ENCODE peak calls at places on chromosomes 4 and X, in seven cellular contexts. One of them, this sample, is unnamed.

GRCh38 chrX:97367149-97367548 is 483.4 kb downstream of the RPA4 start:
- DNase-seq in endothelial cell: no peak
- DNase-seq in BE2C: no peak
- DNase-seq in GM13976: no peak
- DNase-seq in mesothelial cell of epicardium: no peak
- DNase-seq in WERI-Rb-1: no peak
- DNase-seq in astrocyte of the spinal cord: peak
- DNase-seq in this sample: no peak

GRCh38 chr4:24364852-24365251 is 219.5 kb downstream of the DHX15 start:
- DNase-seq in BE2C: no peak
- DNase-seq in GM13976: no peak
- DNase-seq in astrocyte of the spinal cord: no peak
- DNase-seq in endothelial cell: no peak
- DNase-seq in WERI-Rb-1: no peak
- DNase-seq in mesothelial cell of epicardium: no peak
- DNase-seq in this sample: no peak

GRCh38 chr4:8742546-8742945 is 129.1 kb downstream of the HMX1 start:
- DNase-seq in WERI-Rb-1: no peak
- DNase-seq in endothelial cell: no peak
- DNase-seq in BE2C: no peak
- DNase-seq in GM13976: no peak
- DNase-seq in mesothelial cell of epicardium: no peak
- DNase-seq in astrocyte of the spinal cord: no peak
- DNase-seq in this sample: no peak

GRCh38 chrX:118528089-118528753 is 32.6 kb downstream of the DOCK11 start:
- DNase-seq in WERI-Rb-1: no peak
- DNase-seq in endothelial cell: no peak
- DNase-seq in mesothelial cell of epicardium: no peak
- DNase-seq in GM13976: peak
- DNase-seq in BE2C: no peak
- DNase-seq in astrocyte of the spinal cord: no peak
- DNase-seq in this sample: no peak

GRCh38 chr4:6222761-6223292 is 22.5 kb upstream of the JAKMIP1 start:
- DNase-seq in GM13976: no peak
- DNase-seq in WERI-Rb-1: no peak
- DNase-seq in BE2C: peak
- DNase-seq in mesothelial cell of epicardium: peak
- DNase-seq in endothelial cell: peak
- DNase-seq in astrocyte of the spinal cord: no peak
- DNase-seq in this sample: peak

GRCh38 chrX:429266-429825 is 42.6 kb upstream of the PPP2R3B start:
- DNase-seq in mesothelial cell of epicardium: no peak
- DNase-seq in BE2C: no peak
- DNase-seq in WERI-Rb-1: no peak
- DNase-seq in astrocyte of the spinal cord: no peak
- DNase-seq in GM13976: no peak
- DNase-seq in endothelial cell: no peak
- DNase-seq in this sample: no peak

GRCh38 chr4:3701271-3702083 is 64.7 kb upstream of the ADRA2C start:
- DNase-seq in WERI-Rb-1: no peak
- DNase-seq in GM13976: no peak
- DNase-seq in astrocyte of the spinal cord: no peak
- DNase-seq in BE2C: no peak
- DNase-seq in endothelial cell: no peak
- DNase-seq in mesothelial cell of epicardium: no peak
- DNase-seq in this sample: no peak

GRCh38 chrX:118325453-118325852 is 20.5 kb upstream of the WDR44 start:
- DNase-seq in astrocyte of the spinal cord: peak
- DNase-seq in GM13976: peak
- DNase-seq in WERI-Rb-1: no peak
- DNase-seq in BE2C: no peak
- DNase-seq in endothelial cell: no peak
- DNase-seq in mesothelial cell of epicardium: no peak
- DNase-seq in this sample: no peak

GRCh38 chrX:41723305-41723704 is 676 bp upstream of the GPR82 start:
- DNase-seq in endothelial cell: no peak
- DNase-seq in WERI-Rb-1: no peak
- DNase-seq in astrocyte of the spinal cord: no peak
- DNase-seq in BE2C: no peak
- DNase-seq in GM13976: no peak
- DNase-seq in mesothelial cell of epicardium: no peak
- DNase-seq in this sample: no peak

GRCh38 chr4:180377741-180378140 is 1865.5 kb upstream of the TENM3 start:
- DNase-seq in GM13976: no peak
- DNase-seq in WERI-Rb-1: no peak
- DNase-seq in astrocyte of the spinal cord: peak
- DNase-seq in mesothelial cell of epicardium: no peak
- DNase-seq in endothelial cell: no peak
- DNase-seq in BE2C: no peak
- DNase-seq in this sample: no peak

GRCh38 chr4:71304289-71304850 is 34.5 kb upstream of the SLC4A4 start:
- DNase-seq in WERI-Rb-1: no peak
- DNase-seq in astrocyte of the spinal cord: no peak
- DNase-seq in BE2C: no peak
- DNase-seq in GM13976: no peak
- DNase-seq in endothelial cell: no peak
- DNase-seq in mesothelial cell of epicardium: no peak
- DNase-seq in this sample: no peak

GRCh38 chr4:128521634-128522253 is 234.1 kb upstream of the PGRMC2 start:
- DNase-seq in BE2C: no peak
- DNase-seq in endothelial cell: no peak
- DNase-seq in GM13976: no peak
- DNase-seq in WERI-Rb-1: no peak
- DNase-seq in mesothelial cell of epicardium: no peak
- DNase-seq in astrocyte of the spinal cord: peak
- DNase-seq in this sample: no peak

GRCh38 chr4:112523764-112524505 is 8.0 kb upstream of the NEUROG2 start:
- DNase-seq in endothelial cell: peak
- DNase-seq in astrocyte of the spinal cord: no peak
- DNase-seq in BE2C: peak
- DNase-seq in WERI-Rb-1: peak
- DNase-seq in GM13976: peak
- DNase-seq in mesothelial cell of epicardium: peak
- DNase-seq in this sample: peak

GRCh38 chrX:149867488-149867887 is 13.5 kb upstream of the MAGEA8 start:
- DNase-seq in WERI-Rb-1: no peak
- DNase-seq in mesothelial cell of epicardium: no peak
- DNase-seq in GM13976: no peak
- DNase-seq in endothelial cell: no peak
- DNase-seq in astrocyte of the spinal cord: no peak
- DNase-seq in BE2C: no peak
- DNase-seq in this sample: no peak

GRCh38 chr4:102780476-102781144 is 19.8 kb upstream of the MANBA start:
- DNase-seq in astrocyte of the spinal cord: no peak
- DNase-seq in BE2C: no peak
- DNase-seq in WERI-Rb-1: no peak
- DNase-seq in endothelial cell: no peak
- DNase-seq in GM13976: no peak
- DNase-seq in mesothelial cell of epicardium: no peak
- DNase-seq in this sample: no peak

GRCh38 chr4:83266689-83267088 is 17.9 kb downstream of the COQ2 start:
- DNase-seq in astrocyte of the spinal cord: no peak
- DNase-seq in BE2C: no peak
- DNase-seq in endothelial cell: no peak
- DNase-seq in GM13976: no peak
- DNase-seq in mesothelial cell of epicardium: no peak
- DNase-seq in WERI-Rb-1: no peak
- DNase-seq in this sample: no peak

GRCh38 chrX:29693912-29694311 is 521.5 kb upstream of the MAGEB2 start:
- DNase-seq in GM13976: no peak
- DNase-seq in WERI-Rb-1: no peak
- DNase-seq in endothelial cell: no peak
- DNase-seq in astrocyte of the spinal cord: no peak
- DNase-seq in mesothelial cell of epicardium: no peak
- DNase-seq in BE2C: no peak
- DNase-seq in this sample: no peak

GRCh38 chrX:32571579-32571978 is 639.8 kb downstream of the DMD start:
- DNase-seq in mesothelial cell of epicardium: no peak
- DNase-seq in endothelial cell: no peak
- DNase-seq in astrocyte of the spinal cord: no peak
- DNase-seq in BE2C: no peak
- DNase-seq in GM13976: no peak
- DNase-seq in WERI-Rb-1: no peak
- DNase-seq in this sample: no peak

GRCh38 chrX:119692241-119693031 is 532 bp downstream of the SEPTIN6 start:
- DNase-seq in BE2C: peak
- DNase-seq in mesothelial cell of epicardium: peak
- DNase-seq in GM13976: peak
- DNase-seq in WERI-Rb-1: peak
- DNase-seq in astrocyte of the spinal cord: peak
- DNase-seq in endothelial cell: peak
- DNase-seq in this sample: peak

GRCh38 chrX:132648870-132649269 is 160.0 kb upstream of the MBNL3 start:
- DNase-seq in astrocyte of the spinal cord: peak
- DNase-seq in GM13976: no peak
- DNase-seq in WERI-Rb-1: no peak
- DNase-seq in endothelial cell: no peak
- DNase-seq in mesothelial cell of epicardium: no peak
- DNase-seq in BE2C: no peak
- DNase-seq in this sample: no peak

GRCh38 chrX:132652871-132653270 is 164.0 kb upstream of the MBNL3 start:
- DNase-seq in endothelial cell: no peak
- DNase-seq in WERI-Rb-1: no peak
- DNase-seq in BE2C: no peak
- DNase-seq in astrocyte of the spinal cord: no peak
- DNase-seq in mesothelial cell of epicardium: no peak
- DNase-seq in GM13976: no peak
- DNase-seq in this sample: no peak

DNA sequence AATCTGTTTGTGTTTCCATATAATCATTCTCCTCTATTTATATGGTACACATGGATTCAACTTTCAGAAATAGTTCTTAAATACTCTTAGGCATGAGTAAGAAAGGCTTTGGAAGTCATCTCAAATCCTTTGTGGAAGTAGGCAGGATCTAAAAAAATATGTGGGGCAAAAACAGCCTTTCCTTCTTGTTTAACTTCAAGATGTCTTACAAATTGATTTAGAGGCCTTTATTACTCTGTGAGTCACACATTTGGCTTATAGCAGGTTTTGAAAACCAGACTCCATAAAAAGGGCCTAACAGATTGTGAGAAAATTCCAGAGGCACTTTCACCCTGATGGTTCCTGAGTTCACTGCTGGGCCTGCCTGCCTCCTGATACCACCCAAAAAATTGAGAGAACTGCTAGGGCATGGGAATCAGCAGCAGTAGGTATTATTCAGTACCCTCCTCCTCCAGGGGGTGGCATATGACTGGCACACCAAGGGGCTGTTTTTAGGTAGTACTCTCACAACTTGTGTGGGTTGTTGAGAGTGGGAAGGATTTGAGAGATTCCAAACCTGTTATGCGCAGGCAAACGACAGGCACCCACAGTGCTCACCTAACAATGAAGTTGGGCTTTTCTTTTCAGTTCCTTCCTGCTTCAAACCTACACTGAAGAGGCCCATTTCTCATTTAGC is 162.7 kb upstream of the MBNL3 start:
- DNase-seq in mesothelial cell of epicardium: no peak
- DNase-seq in GM13976: no peak
- DNase-seq in BE2C: no peak
- DNase-seq in WERI-Rb-1: no peak
- DNase-seq in astrocyte of the spinal cord: peak
- DNase-seq in endothelial cell: no peak
- DNase-seq in this sample: no peak
- TF ChIP-seq CTCF in mesothelial cell of epicardium: peak
- TF ChIP-seq CTCF in GM13976: no peak
- TF ChIP-seq CTCF in BE2C: no peak
- TF ChIP-seq CTCF in WERI-Rb-1: no peak
- TF ChIP-seq CTCF in astrocyte of the spinal cord: no peak
- TF ChIP-seq CTCF in endothelial cell: no peak
- TF ChIP-seq CTCF in this sample: no peak

GRCh38 chrX:69000857-69001256 is 164.4 kb downstream of the PJA1 start:
- DNase-seq in WERI-Rb-1: no peak
- DNase-seq in GM13976: no peak
- DNase-seq in BE2C: no peak
- DNase-seq in astrocyte of the spinal cord: no peak
- DNase-seq in endothelial cell: no peak
- DNase-seq in mesothelial cell of epicardium: no peak
- DNase-seq in this sample: no peak
- TF ChIP-seq CTCF in WERI-Rb-1: no peak
- TF ChIP-seq CTCF in GM13976: no peak
- TF ChIP-seq CTCF in BE2C: no peak
- TF ChIP-seq CTCF in astrocyte of the spinal cord: no peak
- TF ChIP-seq CTCF in endothelial cell: no peak
- TF ChIP-seq CTCF in mesothelial cell of epicardium: no peak
- TF ChIP-seq CTCF in this sample: no peak

GRCh38 chr4:98452091-98452490 is 190.9 kb downstream of the RAP1GDS1 start:
- DNase-seq in WERI-Rb-1: no peak
- DNase-seq in endothelial cell: no peak
- DNase-seq in astrocyte of the spinal cord: peak
- DNase-seq in GM13976: no peak
- DNase-seq in BE2C: no peak
- DNase-seq in mesothelial cell of epicardium: no peak
- DNase-seq in this sample: no peak

GRCh38 chr4:98448923-98449322 is 187.7 kb downstream of the RAP1GDS1 start:
- DNase-seq in endothelial cell: peak
- DNase-seq in GM13976: no peak
- DNase-seq in WERI-Rb-1: no peak
- DNase-seq in astrocyte of the spinal cord: no peak
- DNase-seq in mesothelial cell of epicardium: no peak
- DNase-seq in BE2C: no peak
- DNase-seq in this sample: no peak

GRCh38 chr4:98446499-98447375 is 185.6 kb downstream of the RAP1GDS1 start:
- DNase-seq in GM13976: peak
- DNase-seq in astrocyte of the spinal cord: peak
- DNase-seq in WERI-Rb-1: no peak
- DNase-seq in mesothelial cell of epicardium: no peak
- DNase-seq in endothelial cell: no peak
- DNase-seq in BE2C: no peak
- DNase-seq in this sample: no peak

GRCh38 chr4:98444371-98444770 is 183.2 kb downstream of the RAP1GDS1 start:
- DNase-seq in GM13976: no peak
- DNase-seq in WERI-Rb-1: no peak
- DNase-seq in endothelial cell: no peak
- DNase-seq in BE2C: no peak
- DNase-seq in mesothelial cell of epicardium: no peak
- DNase-seq in astrocyte of the spinal cord: no peak
- DNase-seq in this sample: no peak

DNA sequence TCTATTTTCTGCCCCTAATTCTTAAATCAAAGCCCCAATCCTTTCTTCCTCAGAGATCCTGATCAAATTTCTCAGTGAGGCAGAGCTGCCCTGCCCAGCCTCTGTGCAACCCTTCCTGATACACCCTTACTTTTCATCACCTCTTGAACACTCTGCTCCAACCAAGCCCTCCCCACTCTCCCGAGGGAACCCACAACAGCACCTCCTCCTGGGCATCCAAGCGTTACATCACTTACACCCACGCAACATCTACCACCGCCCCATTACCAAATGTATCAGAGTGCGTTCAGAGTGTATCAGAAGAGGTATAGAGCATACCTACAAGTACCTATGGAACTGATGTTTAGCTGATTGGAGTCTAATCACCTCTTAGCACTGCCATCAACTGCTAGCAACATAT is 186.5 kb downstream of the RAP1GDS1 start:
- DNase-seq in mesothelial cell of epicardium: no peak
- DNase-seq in endothelial cell: no peak
- DNase-seq in BE2C: peak
- DNase-seq in GM13976: no peak
- DNase-seq in astrocyte of the spinal cord: no peak
- DNase-seq in WERI-Rb-1: no peak
- DNase-seq in this sample: no peak
- TF ChIP-seq CTCF in mesothelial cell of epicardium: no peak
- TF ChIP-seq CTCF in endothelial cell: no peak
- TF ChIP-seq CTCF in BE2C: peak
- TF ChIP-seq CTCF in GM13976: no peak
- TF ChIP-seq CTCF in astrocyte of the spinal cord: no peak
- TF ChIP-seq CTCF in WERI-Rb-1: peak
- TF ChIP-seq CTCF in this sample: no peak

GRCh38 chr4:130705023-130705422 is 1609.1 kb downstream of the C4orf33 start:
- DNase-seq in GM13976: no peak
- DNase-seq in WERI-Rb-1: no peak
- DNase-seq in mesothelial cell of epicardium: no peak
- DNase-seq in astrocyte of the spinal cord: no peak
- DNase-seq in BE2C: no peak
- DNase-seq in endothelial cell: no peak
- DNase-seq in this sample: no peak
- TF ChIP-seq CTCF in GM13976: no peak
- TF ChIP-seq CTCF in WERI-Rb-1: no peak
- TF ChIP-seq CTCF in mesothelial cell of epicardium: no peak
- TF ChIP-seq CTCF in astrocyte of the spinal cord: no peak
- TF ChIP-seq CTCF in BE2C: no peak
- TF ChIP-seq CTCF in endothelial cell: no peak
- TF ChIP-seq CTCF in this sample: no peak

This sample was measured in glutamatergic neuron.